ENCODE peak calls at places on chromosome 4, in ten cellular contexts. E, C, Z, F, U, L, Y, O, D and Q are unnamed samples.

GRCh38 chr4:127732623-127733199 is 2.5 kb downstream of the SLC25A31 start:
- DNase-seq in Z (peak; percentile 47), Y (peak; percentile 15), L (peak; percentile 33), D (peak; percentile 61), C (no peak), O (peak; percentile 70), E (peak; percentile 70), F (no peak), U (no peak), Q (peak; percentile 46)

GRCh38 chr4:1039493-1040343 is 28.3 kb downstream of the FGFRL1 start:
- DNase-seq in E (peak; percentile 82), D (peak; percentile 56), L (no peak), F (no peak), Z (no peak), U (no peak), O (no peak), C (peak; percentile 90), Y (no peak), Q (no peak)

GRCh38 chr4:5923306-5923830 is 30.5 kb upstream of the CRMP1 start:
- DNase-seq in U (no peak), C (no peak), D (no peak), L (no peak), E (no peak), Y (no peak), Z (no peak), O (no peak), F (no peak), Q (no peak)

GRCh38 chr4:169210516-169211108 is 60.1 kb downstream of the SH3RF1 start:
- DNase-seq in F (no peak), D (no peak), O (no peak), Z (no peak), U (no peak), L (no peak), C (no peak), E (peak; percentile 64), Y (no peak), Q (no peak)

GRCh38 chr4:101594588-101594987 is 195.9 kb upstream of the BANK1 start:
- DNase-seq in U (no peak), D (no peak), O (no peak), Y (no peak), Z (no peak), F (no peak), C (no peak), E (no peak), L (no peak), Q (no peak)

GRCh38 chr4:41212221-41213203 is 1.8 kb downstream of the APBB2 start:
- DNase-seq in F (no peak), Z (peak; percentile 16), Y (no peak), E (peak; percentile 84), U (peak; percentile 24), C (no peak), L (peak; percentile 69), O (peak; percentile 74), D (peak; percentile 71), Q (peak; percentile 79)

GRCh38 chr4:57184378-57185031 is 74.3 kb upstream of the IGFBP7 start:
- DNase-seq in L (no peak), E (no peak), U (no peak), Z (no peak), O (no peak), Y (no peak), C (no peak), D (no peak), F (no peak), Q (peak; percentile 19)

GRCh38 chr4:109433281-109434006 is at the start of gene SEC24B:
- DNase-seq in D (peak; percentile 85), L (peak; percentile 83), U (peak; percentile 60), F (peak; percentile 90), C (peak; percentile 96), Z (peak; percentile 91), E (peak; percentile 93), O (peak; percentile 88), Y (no peak), Q (peak; percentile 86)

GRCh38 chr4:83297548-83298260 is 13.1 kb upstream of the COQ2 start:
- DNase-seq in E (no peak), L (no peak), U (no peak), C (no peak), D (no peak), Z (no peak), Y (no peak), F (no peak), O (peak; percentile 55), Q (peak; percentile 18)

GRCh38 chr4:98558770-98559169 is 99.6 kb downstream of the TSPAN5 start:
- DNase-seq in E (no peak), L (no peak), Y (no peak), U (no peak), C (no peak), F (no peak), D (no peak), Z (no peak), O (no peak), Q (no peak)

GRCh38 chr4:138658518-138658917 is 357.1 kb upstream of the NOCT start:
- DNase-seq in D (no peak), Z (no peak), L (no peak), Y (no peak), O (no peak), U (no peak), C (no peak), F (no peak), E (no peak), Q (no peak)

GRCh38 chr4:115145393-115146160 is 32.2 kb upstream of the NDST4 start:
- DNase-seq in F (no peak), E (peak; percentile 48), C (no peak), O (no peak), D (no peak), Y (no peak), U (no peak), L (no peak), Z (no peak), Q (no peak)

GRCh38 chr4:41281038-41281634 is 24.4 kb downstream of the UCHL1 start:
- DNase-seq in E (peak; percentile 91), O (peak; percentile 79), C (no peak), F (no peak), L (peak; percentile 84), D (peak; percentile 85), Z (peak; percentile 46), Y (no peak), U (peak; percentile 44), Q (peak; percentile 85)

GRCh38 chr4:141891260-141892120 is 255.1 kb downstream of the IL15 start:
- DNase-seq in E (no peak), Z (no peak), F (no peak), O (no peak), U (no peak), Y (no peak), D (no peak), C (no peak), L (no peak), Q (no peak)

GRCh38 chr4:107130157-107130556 is 94.0 kb upstream of the DKK2 start:
- DNase-seq in U (no peak), L (no peak), Y (no peak), O (no peak), Z (no peak), D (no peak), C (no peak), F (no peak), E (no peak), Q (no peak)

GRCh38 chr4:152165146-152165545 is 370.7 kb downstream of the FBXW7 start:
- DNase-seq in O (no peak), E (peak; percentile 79), L (peak; percentile 4), Z (no peak), Y (no peak), U (no peak), C (no peak), D (peak; percentile 15), F (no peak), Q (no peak)

GRCh38 chr4:174423257-174423944 is 98.9 kb downstream of the HPGD start:
- DNase-seq in F (no peak), C (no peak), D (peak; percentile 83), E (no peak), U (peak; percentile 34), Z (peak; percentile 70), O (peak; percentile 60), L (peak; percentile 86), Y (no peak), Q (no peak)

GRCh38 chr4:145799225-145799624 is 119.3 kb downstream of the C4orf51 start:
- DNase-seq in D (no peak), O (no peak), C (no peak), Y (no peak), L (no peak), F (no peak), Z (no peak), U (no peak), E (no peak), Q (no peak)

GRCh38 chr4:170271723-170272122 is 182.0 kb upstream of the AADAT start:
- DNase-seq in O (no peak), Y (no peak), F (no peak), C (no peak), U (no peak), L (no peak), E (no peak), Z (no peak), D (no peak), Q (no peak)

GRCh38 chr4:121164291-121164690 is at the start of gene TNIP3:
- DNase-seq in U (no peak), C (no peak), F (no peak), L (no peak), Z (no peak), O (no peak), E (no peak), Y (no peak), D (peak; percentile 49), Q (peak; percentile 16)

GRCh38 chr4:159480826-159481225 is 377.9 kb downstream of the RAPGEF2 start:
- DNase-seq in E (no peak), U (no peak), O (no peak), C (no peak), Z (no peak), F (no peak), Y (no peak), L (no peak), D (no peak), Q (no peak)

GRCh38 chr4:107278791-107279481 is 242.8 kb upstream of the DKK2 start:
- DNase-seq in L (no peak), Z (peak; percentile 69), O (no peak), D (peak; percentile 14), F (no peak), C (no peak), E (no peak), U (no peak), Y (peak; percentile 41), Q (no peak)

GRCh38 chr4:107036602-107037151 is 564 bp upstream of the DKK2 start:
- DNase-seq in D (peak; percentile 14), L (no peak), U (no peak), Z (peak; percentile 20), O (no peak), C (no peak), E (no peak), F (peak; percentile 64), Y (no peak), Q (no peak)